ENCODE peak calls at places on chromosomes 6 and 20, in four cellular contexts. One of them, this sample, is unnamed.

GRCh38 chr20:32911355-32911754 is 52.6 kb downstream of the EFCAB8 start:
- DNase-seq in A549: no peak
- DNase-seq in K562: no peak
- DNase-seq in GM12878: no peak
- DNase-seq in this sample: no peak

GRCh38 chr6:40112350-40112749 is 178.1 kb upstream of the MOCS1 start:
- DNase-seq in A549: no peak
- DNase-seq in K562: no peak
- DNase-seq in GM12878: no peak
- DNase-seq in this sample: no peak

GRCh38 chr6:163668061-163668426 is 253.5 kb downstream of the QKI start:
- DNase-seq in A549: no peak
- DNase-seq in K562: no peak
- DNase-seq in GM12878: no peak
- DNase-seq in this sample: no peak

GRCh38 chr20:24588725-24589340 is 119.4 kb downstream of the SYNDIG1 start:
- DNase-seq in A549: no peak
- DNase-seq in K562: no peak
- DNase-seq in GM12878: no peak
- DNase-seq in this sample: no peak

GRCh38 chr6:74631558-74631957 is 574.3 kb downstream of the COL12A1 start:
- DNase-seq in A549: peak
- DNase-seq in K562: no peak
- DNase-seq in GM12878: no peak
- DNase-seq in this sample: peak

GRCh38 chr20:16005612-16006493 is 567.4 kb downstream of the KIF16B start:
- DNase-seq in A549: no peak
- DNase-seq in K562: no peak
- DNase-seq in GM12878: no peak
- DNase-seq in this sample: no peak

GRCh38 chr6:104835782-104836181 is 23.9 kb downstream of the HACE1 start:
- DNase-seq in A549: no peak
- DNase-seq in K562: no peak
- DNase-seq in GM12878: no peak
- DNase-seq in this sample: no peak

GRCh38 chr20:38843346-38843745 is 37.8 kb downstream of the PPP1R16B start:
- DNase-seq in A549: no peak
- DNase-seq in K562: no peak
- DNase-seq in GM12878: no peak
- DNase-seq in this sample: no peak

GRCh38 chr6:35415065-35415880 is 36.9 kb upstream of the FANCE start:
- DNase-seq in A549: peak
- DNase-seq in K562: peak
- DNase-seq in GM12878: no peak
- DNase-seq in this sample: peak

GRCh38 chr6:107976267-107976783 is 18.3 kb upstream of the SEC63 start:
- DNase-seq in A549: no peak
- DNase-seq in K562: no peak
- DNase-seq in GM12878: no peak
- DNase-seq in this sample: no peak

GRCh38 chr20:4811661-4812181 is 90.0 kb downstream of the PRND start:
- DNase-seq in A549: no peak
- DNase-seq in K562: no peak
- DNase-seq in GM12878: peak
- DNase-seq in this sample: no peak

GRCh38 chr20:40892642-40893041 is 136.0 kb upstream of the TOP1 start:
- DNase-seq in A549: no peak
- DNase-seq in K562: no peak
- DNase-seq in GM12878: no peak
- DNase-seq in this sample: no peak

GRCh38 chr20:40900816-40901215 is 127.8 kb upstream of the TOP1 start:
- DNase-seq in A549: no peak
- DNase-seq in K562: no peak
- DNase-seq in GM12878: no peak
- DNase-seq in this sample: no peak

GRCh38 chr20:40893610-40894242 is 134.9 kb upstream of the TOP1 start:
- DNase-seq in A549: no peak
- DNase-seq in K562: no peak
- DNase-seq in GM12878: no peak
- DNase-seq in this sample: no peak

GRCh38 chr20:40895182-40895581 is 133.4 kb upstream of the TOP1 start:
- DNase-seq in A549: no peak
- DNase-seq in K562: no peak
- DNase-seq in GM12878: no peak
- DNase-seq in this sample: no peak

DNA sequence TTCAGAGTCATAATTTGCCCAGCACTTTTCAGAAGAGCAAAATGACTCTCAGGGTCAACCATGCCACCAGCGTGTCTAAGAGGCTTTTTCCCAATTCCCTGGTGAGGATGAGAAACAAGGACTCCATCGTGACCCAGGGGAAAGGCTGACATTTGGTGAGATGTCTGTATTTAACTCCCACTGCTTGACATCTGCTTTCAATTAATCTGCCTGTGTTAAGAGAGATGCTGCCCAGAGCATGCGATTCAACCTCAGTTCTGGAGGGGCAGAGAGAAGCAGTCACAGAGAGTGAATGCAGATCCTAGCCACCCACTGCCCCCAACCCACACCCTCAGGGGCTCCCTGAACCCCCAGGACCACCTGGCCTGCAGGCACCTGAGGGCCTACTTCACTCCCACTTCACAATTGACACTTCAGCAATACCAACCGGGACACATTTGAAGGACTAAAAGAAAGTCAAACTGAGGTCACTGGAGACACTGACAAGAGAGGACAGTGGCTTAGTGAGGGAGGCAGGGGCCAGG is 131.4 kb upstream of the TOP1 start:
- DNase-seq in A549: no peak
- DNase-seq in K562: no peak
- DNase-seq in GM12878: no peak
- DNase-seq in this sample: peak
- TF ChIP-seq ELK1 in A549: no peak
- TF ChIP-seq ELK1 in K562: no peak
- TF ChIP-seq ELK1 in GM12878: no peak
- TF ChIP-seq ELK1 in this sample: no peak

GRCh38 chr6:16687045-16687444 is 74.2 kb downstream of the ATXN1 start:
- DNase-seq in A549: no peak
- DNase-seq in K562: no peak
- DNase-seq in GM12878: no peak
- DNase-seq in this sample: no peak

GRCh38 chr6:16681260-16681873 is 79.9 kb downstream of the ATXN1 start:
- DNase-seq in A549: peak
- DNase-seq in K562: no peak
- DNase-seq in GM12878: no peak
- DNase-seq in this sample: peak

GRCh38 chr6:16684896-16685554 is 76.2 kb downstream of the ATXN1 start:
- DNase-seq in A549: peak
- DNase-seq in K562: no peak
- DNase-seq in GM12878: peak
- DNase-seq in this sample: peak

GRCh38 chr6:16684195-16684689 is 77.0 kb downstream of the ATXN1 start:
- DNase-seq in A549: peak
- DNase-seq in K562: no peak
- DNase-seq in GM12878: no peak
- DNase-seq in this sample: no peak

GRCh38 chr6:16683524-16684194 is 77.6 kb downstream of the ATXN1 start:
- DNase-seq in A549: peak
- DNase-seq in K562: no peak
- DNase-seq in GM12878: no peak
- DNase-seq in this sample: peak
- TF ChIP-seq ELK1 in A549: no peak
- TF ChIP-seq ELK1 in K562: no peak
- TF ChIP-seq ELK1 in GM12878: no peak
- TF ChIP-seq ELK1 in this sample: no peak

GRCh38 chr20:63132715-63133471 is 83.0 kb downstream of the YTHDF1 start:
- DNase-seq in A549: no peak
- DNase-seq in K562: no peak
- DNase-seq in GM12878: no peak
- DNase-seq in this sample: no peak

GRCh38 chr20:63134201-63134612 is 81.7 kb downstream of the YTHDF1 start:
- DNase-seq in A549: no peak
- DNase-seq in K562: peak
- DNase-seq in GM12878: no peak
- DNase-seq in this sample: no peak

GRCh38 chr20:63136296-63136695 is 79.6 kb downstream of the YTHDF1 start:
- DNase-seq in A549: no peak
- DNase-seq in K562: no peak
- DNase-seq in GM12878: no peak
- DNase-seq in this sample: no peak

GRCh38 chr20:63133481-63134091 is 82.3 kb downstream of the YTHDF1 start:
- DNase-seq in A549: no peak
- DNase-seq in K562: no peak
- DNase-seq in GM12878: no peak
- DNase-seq in this sample: no peak

DNA sequence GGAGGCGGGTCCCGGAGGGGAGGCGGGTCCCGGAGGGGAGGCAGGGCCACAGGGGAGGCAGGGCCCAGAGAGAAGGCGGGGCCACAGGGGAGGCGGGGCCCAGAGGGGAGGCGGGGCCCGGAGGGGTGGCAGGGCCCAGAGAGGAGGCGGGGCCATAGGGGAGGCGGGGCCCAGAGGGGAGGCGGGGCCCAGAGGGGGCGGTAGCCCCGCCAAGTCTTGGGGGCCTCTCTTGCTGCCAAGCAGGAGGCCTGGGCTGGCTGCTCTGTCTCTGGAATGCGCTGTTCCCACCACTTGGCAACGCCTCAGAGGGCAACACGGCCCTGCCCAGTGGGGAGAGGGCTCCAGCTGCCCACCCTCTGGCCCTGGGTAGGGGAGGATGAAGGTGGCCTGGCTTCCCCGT is 80.5 kb downstream of the YTHDF1 start:
- DNase-seq in A549: no peak
- DNase-seq in K562: peak
- DNase-seq in GM12878: no peak
- DNase-seq in this sample: no peak
- TF ChIP-seq ELK1 in A549: no peak
- TF ChIP-seq ELK1 in K562: no peak
- TF ChIP-seq ELK1 in GM12878: no peak
- TF ChIP-seq ELK1 in this sample: no peak

GRCh38 chr6:2633763-2634150 is 117.0 kb downstream of the MYLK4 start:
- DNase-seq in A549: no peak
- DNase-seq in K562: no peak
- DNase-seq in GM12878: no peak
- DNase-seq in this sample: no peak

GRCh38 chr6:2632368-2632767 is 118.4 kb downstream of the MYLK4 start:
- DNase-seq in A549: no peak
- DNase-seq in K562: no peak
- DNase-seq in GM12878: no peak
- DNase-seq in this sample: peak

GRCh38 chr6:2630891-2631458 is 119.7 kb downstream of the MYLK4 start:
- DNase-seq in A549: peak
- DNase-seq in K562: no peak
- DNase-seq in GM12878: no peak
- DNase-seq in this sample: peak

GRCh38 chr6:2632943-2633584 is 117.7 kb downstream of the MYLK4 start:
- DNase-seq in A549: no peak
- DNase-seq in K562: no peak
- DNase-seq in GM12878: no peak
- DNase-seq in this sample: no peak

DNA sequence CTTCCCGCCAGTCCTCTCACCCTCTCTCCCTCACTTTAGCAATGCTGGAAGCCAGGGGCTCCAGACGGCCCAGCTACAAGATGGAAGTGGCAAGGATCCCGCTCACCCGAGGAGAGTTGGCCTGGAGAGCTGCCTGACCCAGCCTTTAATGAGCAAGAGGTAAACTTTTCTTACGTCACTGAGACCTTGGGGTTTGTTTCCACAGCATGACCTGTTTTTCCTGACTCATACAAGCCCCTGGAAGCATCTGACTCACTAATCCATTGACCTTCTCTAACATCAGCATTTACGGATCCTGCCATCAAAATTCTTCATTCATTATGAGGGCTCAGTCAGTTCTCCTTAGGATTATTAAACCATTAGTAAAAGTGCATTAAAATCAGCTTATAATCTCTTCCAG is 120.4 kb downstream of the MYLK4 start:
- DNase-seq in A549: peak
- DNase-seq in K562: no peak
- DNase-seq in GM12878: no peak
- DNase-seq in this sample: peak
- TF ChIP-seq ELK1 in A549: no peak
- TF ChIP-seq ELK1 in K562: no peak
- TF ChIP-seq ELK1 in GM12878: no peak
- TF ChIP-seq ELK1 in this sample: no peak

GRCh38 chr6:125363360-125364121 is 61.8 kb upstream of the HDDC2 start:
- DNase-seq in A549: no peak
- DNase-seq in K562: peak
- DNase-seq in GM12878: no peak
- DNase-seq in this sample: peak

GRCh38 chr6:125358898-125359297 is 57.1 kb upstream of the HDDC2 start:
- DNase-seq in A549: no peak
- DNase-seq in K562: no peak
- DNase-seq in GM12878: no peak
- DNase-seq in this sample: no peak

GRCh38 chr6:125361868-125362267 is 60.1 kb upstream of the HDDC2 start:
- DNase-seq in A549: no peak
- DNase-seq in K562: no peak
- DNase-seq in GM12878: no peak
- DNase-seq in this sample: no peak

GRCh38 chr6:125365230-125365629 is 63.5 kb upstream of the HDDC2 start:
- DNase-seq in A549: no peak
- DNase-seq in K562: no peak
- DNase-seq in GM12878: no peak
- DNase-seq in this sample: no peak

DNA sequence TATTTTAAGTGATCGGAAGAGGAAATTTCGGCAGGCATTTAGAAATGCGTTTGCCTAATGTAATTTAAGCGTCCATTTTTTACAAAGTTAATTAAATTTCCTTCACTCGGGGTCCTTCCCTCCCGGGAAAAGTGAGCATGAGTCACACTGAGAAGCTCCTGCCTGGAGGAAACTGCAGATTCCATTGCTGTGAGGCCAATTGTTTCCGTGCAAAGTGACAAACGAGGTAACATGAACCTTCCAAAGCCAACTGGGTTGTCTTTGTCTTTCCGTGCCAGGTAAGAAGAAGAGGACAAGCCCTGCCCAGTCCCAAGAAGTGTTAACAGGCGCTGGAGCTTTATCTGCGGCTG is 61.2 kb upstream of the HDDC2 start:
- DNase-seq in A549: no peak
- DNase-seq in K562: no peak
- DNase-seq in GM12878: no peak
- DNase-seq in this sample: peak
- TF ChIP-seq ELK1 in A549: no peak
- TF ChIP-seq ELK1 in K562: no peak
- TF ChIP-seq ELK1 in GM12878: no peak
- TF ChIP-seq ELK1 in this sample: no peak

This sample was measured in IMR-90.